ENCODE peak calls at places on chromosome 17, in nine cellular contexts. P is neural progenitor cell, M is astrocyte of the cerebellum, E is LHCN-M2, W is cardiac fibroblast, V is tibial artery, O is stomach, H is fibroblast of lung, F is GM10248. G is an unnamed sample.

GRCh38 chr17:55414983-55415382 is 6.7 kb downstream of the MMD start:
- DNase-seq in P (peak; percentile 3), M (no peak), E (no peak), W (no peak), V (no peak), O (no peak), H (no peak), F (no peak), G (no peak)

GRCh38 chr17:55175788-55176425 is 88.9 kb upstream of the HLF start:
- DNase-seq in P (no peak), M (no peak), E (no peak), W (no peak), V (no peak), O (no peak), H (no peak), F (no peak), G (no peak)

GRCh38 chr17:41734139-41734948 is at the start of gene HAP1:
- DNase-seq in P (peak; percentile 79), M (no peak), E (no peak), W (peak; percentile 28), V (no peak), O (peak; percentile 27), H (peak; percentile 17), F (no peak), G (peak; percentile 24)

GRCh38 chr17:1047177-1047885 is 50.4 kb downstream of the TIMM22 start:
- DNase-seq in P (no peak), M (peak; percentile 29), E (no peak), W (no peak), V (peak; percentile 63), O (no peak), H (peak; percentile 52), F (no peak), G (no peak)

GRCh38 chr17:38824899-38825761 is at the start of gene CWC25:
- DNase-seq in P (peak; percentile 96), M (peak; percentile 90), E (peak; percentile 94), W (peak; percentile 98), V (peak; percentile 93), O (peak; percentile 96), H (peak; percentile 97), F (peak; percentile 95), G (peak; percentile 97)

GRCh38 chr17:37614391-37614790 is 5.2 kb upstream of the SYNRG start:
- DNase-seq in P (no peak), M (no peak), E (peak; percentile 70), W (peak; percentile 85), V (no peak), O (no peak), H (peak; percentile 72), F (no peak), G (peak; percentile 60)

GRCh38 chr17:17546399-17547185 is 44.9 kb downstream of the PEMT start:
- DNase-seq in P (no peak), M (no peak), E (no peak), W (no peak), V (no peak), O (no peak), H (no peak), F (no peak), G (no peak)

GRCh38 chr17:64492481-64493109 is 4.3 kb downstream of the POLG2 start:
- DNase-seq in P (no peak), M (no peak), E (no peak), W (peak; percentile 66), V (no peak), O (no peak), H (peak; percentile 30), F (no peak), G (peak; percentile 44)

GRCh38 chr17:74738051-74738996 is 1.3 kb downstream of the RAB37 start:
- DNase-seq in P (no peak), M (no peak), E (peak; percentile 65), W (no peak), V (no peak), O (peak; percentile 65), H (peak; percentile 32), F (peak; percentile 86), G (no peak)

GRCh38 chr17:82328141-82328993 is 5.2 kb downstream of the SECTM1 start:
- DNase-seq in P (no peak), M (no peak), E (no peak), W (no peak), V (no peak), O (peak; percentile 61), H (no peak), F (no peak), G (no peak)

GRCh38 chr17:82070611-82071010 is 5.0 kb upstream of the DUS1L start:
- DNase-seq in P (no peak), M (no peak), E (no peak), W (no peak), V (no peak), O (no peak), H (no peak), F (no peak), G (no peak)

GRCh38 chr17:29958947-29959657 is 17.7 kb downstream of the EFCAB5 start:
- DNase-seq in P (no peak), M (no peak), E (peak; percentile 13), W (peak; percentile 54), V (no peak), O (no peak), H (no peak), F (no peak), G (no peak)